ENCODE peak calls at places on chromosome 21, in eight cellular contexts. T, Y, X, J, V, P, Q and A are unnamed samples. For H3K9me3, the result is how much of the 10 kb centered on the place peaks cover.

GRCh38 chr21:15164678-15165303 is 100.0 kb upstream of the NRIP1 start:
- DNase-seq in T (no peak), Y (no peak), X (no peak), J (no peak), V (no peak), P (no peak), Q (no peak), A (no peak)

GRCh38 chr21:34630536-34631143 is 15.7 kb upstream of the RCAN1 start:
- DNase-seq in T (no peak), Y (no peak), X (no peak), J (no peak), V (no peak), P (no peak), Q (no peak), A (no peak)

GRCh38 chr21:42997053-42997452 is 22.7 kb downstream of the PKNOX1 start:
- DNase-seq in T (no peak), Y (no peak), X (no peak), J (peak), V (no peak), P (peak), Q (peak), A (no peak)

GRCh38 chr21:43864806-43865470 is at the start of gene AGPAT3:
- DNase-seq in T (peak), Y (peak), X (no peak), J (no peak), V (peak), P (no peak), Q (no peak), A (peak)

GRCh38 chr21:45724994-45725843 is 81.7 kb downstream of the PCBP3 start:
- DNase-seq in T (no peak), Y (no peak), X (no peak), J (no peak), V (no peak), P (no peak), Q (no peak), A (no peak)

GRCh38 chr21:41701749-41702148 is 65.1 kb downstream of the RIPK4 start:
- DNase-seq in T (no peak), Y (no peak), X (no peak), J (no peak), V (no peak), P (no peak), Q (no peak), A (no peak)

GRCh38 chr21:43304621-43305335 is 122.2 kb downstream of the SIK1 start:
- DNase-seq in T (peak), Y (no peak), X (no peak), J (no peak), V (no peak), P (peak), Q (no peak), A (no peak)

GRCh38 chr21:34795152-34796141 is 126.7 kb downstream of the CLIC6 start:
- DNase-seq in T (no peak), Y (no peak), X (peak), J (no peak), V (no peak), P (no peak), Q (no peak), A (no peak)

GRCh38 chr21:46191257-46191685 is 7.0 kb upstream of the SPATC1L start:
- DNase-seq in T (no peak), Y (no peak), X (peak), J (peak), V (no peak), P (no peak), Q (peak), A (no peak)

GRCh38 chr21:15183712-15184353 is 119.0 kb upstream of the NRIP1 start:
- DNase-seq in T (no peak), Y (no peak), X (no peak), J (no peak), V (no peak), P (no peak), Q (no peak), A (no peak)

GRCh38 chr21:24217141-24217540 is 1390.1 kb downstream of the MRPL39 start:
- DNase-seq in T (no peak), Y (no peak), X (no peak), J (no peak), V (no peak), P (no peak), Q (no peak), A (no peak)

GRCh38 chr21:23401278-23401677 is 2206.0 kb downstream of the MRPL39 start:
- DNase-seq in T (no peak), Y (no peak), X (no peak), J (no peak), V (no peak), P (no peak), Q (no peak), A (no peak)

GRCh38 chr21:29342394-29342957 is 43.8 kb downstream of the BACH1 start:
- DNase-seq in T (no peak), Y (no peak), X (no peak), J (peak), V (no peak), P (peak), Q (peak), A (no peak)

GRCh38 chr21:41507521-41508414 is at the start of gene TMPRSS2:
- DNase-seq in T (no peak), Y (no peak), X (peak), J (no peak), V (no peak), P (peak), Q (no peak), A (no peak)

GRCh38 chr21:38165466-38166213 is 91.2 kb upstream of the KCNJ15 start:
- DNase-seq in T (no peak), Y (no peak), X (no peak), J (no peak), V (no peak), P (no peak), Q (peak), A (no peak)

GRCh38 chr21:38170283-38170682 is 86.5 kb upstream of the KCNJ15 start:
- DNase-seq in T (no peak), Y (no peak), X (peak), J (peak), V (no peak), P (peak), Q (no peak), A (no peak)

GRCh38 chr21:38167345-38167744 is 89.4 kb upstream of the KCNJ15 start:
- DNase-seq in T (no peak), Y (no peak), X (no peak), J (no peak), V (no peak), P (no peak), Q (no peak), A (no peak)

GRCh38 chr21:38170705-38171682 is 85.8 kb upstream of the KCNJ15 start:
- DNase-seq in T (no peak), Y (no peak), X (peak), J (no peak), V (no peak), P (no peak), Q (no peak), A (no peak)

DNA sequence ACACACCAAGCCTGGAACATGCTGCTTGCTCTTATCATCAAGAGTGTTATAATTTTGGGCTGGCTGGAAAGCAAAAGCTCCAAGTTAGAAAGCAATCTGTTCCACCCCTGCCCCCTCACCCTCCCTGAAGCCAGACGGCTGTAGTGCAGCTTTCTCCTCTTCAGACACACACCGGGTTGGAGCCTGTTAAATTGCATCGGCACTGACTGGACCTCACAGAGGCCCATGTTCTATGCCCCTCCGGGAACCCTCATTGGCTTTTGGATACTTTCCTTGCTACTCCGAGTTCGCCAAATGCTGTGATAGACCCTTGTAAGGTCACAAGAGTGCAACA is 90.6 kb upstream of the KCNJ15 start:
- DNase-seq in T (no peak), Y (no peak), X (no peak), J (no peak), V (no peak), P (no peak), Q (no peak), A (no peak)
- H3K9me3 ChIP-seq in T (under half), Y (under half), X (under half), J (under half), V (under half), P (under half), Q (under half), A (under half)

DNA sequence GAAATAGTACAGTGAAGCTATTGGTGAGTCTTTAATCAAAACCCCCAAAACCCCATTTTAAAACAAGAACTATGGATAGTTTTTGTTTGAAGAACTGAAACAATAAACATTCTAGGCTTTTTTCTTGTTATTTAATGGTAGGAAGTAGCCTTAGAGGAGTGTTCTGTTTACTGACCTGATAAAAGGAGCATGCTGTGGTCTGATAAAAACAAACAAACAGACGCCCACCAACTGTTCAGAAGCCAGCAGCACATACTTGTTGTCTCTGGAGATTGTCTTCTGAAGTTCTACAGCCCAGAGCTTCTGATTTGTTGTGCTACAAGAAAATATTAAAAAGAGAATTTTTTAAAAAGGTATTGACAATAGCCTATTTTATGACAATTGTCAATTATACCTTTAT is 54.1 kb upstream of the CFAP298 start:
- DNase-seq in T (no peak), Y (no peak), X (no peak), J (no peak), V (no peak), P (no peak), Q (no peak), A (no peak)
- H3K9me3 ChIP-seq in T (under half), Y (under half), X (under half), J (under half), V (under half), P (under half), Q (under half), A (under half)

DNA sequence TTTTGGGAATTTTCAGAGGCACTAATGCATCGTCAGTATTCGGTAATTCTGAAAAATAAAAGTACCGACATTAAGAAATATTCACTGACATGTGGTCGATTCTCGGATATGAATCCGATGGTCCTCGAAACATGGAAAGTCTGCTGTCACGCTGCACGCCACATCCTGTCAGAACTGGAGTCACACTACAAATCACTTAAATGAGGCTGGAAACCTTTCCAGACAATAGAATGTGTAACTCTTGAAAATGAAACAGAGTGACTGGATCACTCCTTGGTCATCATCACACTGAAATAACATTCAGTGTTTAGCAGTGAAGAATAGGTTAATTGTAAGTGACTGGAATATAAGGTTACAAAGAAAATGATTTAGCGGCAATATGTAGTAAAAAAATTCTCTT is 620.1 kb upstream of the ADAMTS5 start:
- DNase-seq in T (no peak), Y (no peak), X (no peak), J (no peak), V (no peak), P (no peak), Q (no peak), A (no peak)
- H3K9me3 ChIP-seq in T (under half), Y (under half), X (under half), J (under half), V (under half), P (under half), Q (under half), A (under half)

DNA sequence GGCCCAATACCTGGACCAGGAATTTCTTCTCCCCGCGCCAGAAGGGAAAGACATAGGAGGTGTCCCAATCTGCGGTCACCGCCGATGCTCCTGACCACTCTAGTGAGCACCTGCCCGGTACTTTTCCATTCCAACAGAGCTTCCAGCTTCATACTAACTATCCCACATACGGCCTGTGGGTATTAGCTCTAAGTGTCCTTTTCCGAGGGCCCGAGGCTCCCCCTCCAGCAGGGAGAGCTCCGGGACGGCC is 2.6 kb upstream of the SIM2 start:
- DNase-seq in T (no peak), Y (no peak), X (no peak), J (no peak), V (no peak), P (no peak), Q (no peak), A (no peak)
- H3K9me3 ChIP-seq in T (under half), Y (under half), X (under half), J (under half), V (under half), P (under half), Q (under half), A (under half)

DNA sequence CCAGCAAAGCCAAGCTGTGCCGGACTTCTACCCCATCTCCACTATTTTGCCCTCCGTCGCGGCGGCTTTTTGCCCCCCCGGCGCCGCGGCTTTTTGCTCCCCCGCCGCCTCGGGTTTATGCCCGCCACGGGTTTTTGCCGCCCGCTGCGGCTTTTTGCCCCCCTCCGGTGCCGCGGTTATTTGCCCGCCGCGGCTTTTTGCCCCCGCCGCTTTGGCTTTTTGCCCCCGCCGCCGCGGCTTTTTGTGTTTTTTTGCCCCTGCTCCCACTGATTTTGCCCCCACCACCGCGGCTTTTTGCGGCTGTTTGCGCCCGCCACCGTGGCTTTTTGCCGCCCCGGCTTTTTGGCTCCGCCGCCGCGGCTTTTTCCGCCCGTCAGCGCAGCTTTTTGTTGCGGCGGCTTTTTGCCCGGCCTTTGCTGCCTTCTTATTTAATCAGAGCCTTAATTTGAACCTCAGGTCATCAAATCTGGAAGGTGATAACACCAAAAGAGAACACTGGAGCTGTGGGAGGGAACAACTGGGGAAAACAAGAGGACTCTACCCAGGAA is 106.0 kb downstream of the TPTE start:
- DNase-seq in T (no peak), Y (no peak), X (no peak), J (no peak), V (no peak), P (no peak), Q (no peak), A (no peak)
- H3K9me3 ChIP-seq in T (under half), Y (under half), X (under half), J (under half), V (under half), P (under half), Q (under half), A (under half)

GRCh38 chr21:27085387-27085786 is 118.5 kb upstream of the ADAMTS5 start:
- DNase-seq in T (no peak), Y (no peak), X (no peak), J (no peak), V (no peak), P (no peak), Q (no peak), A (no peak)
- H3K9me3 ChIP-seq in T (under half), Y (under half), X (under half), J (under half), V (under half), P (under half), Q (under half), A (under half)

GRCh38 chr21:28226563-28226962 is 766.1 kb downstream of the LTN1 start:
- DNase-seq in T (no peak), Y (no peak), X (no peak), J (no peak), V (no peak), P (no peak), Q (no peak), A (no peak)

GRCh38 chr21:28227881-28228623 is 764.6 kb downstream of the LTN1 start:
- DNase-seq in T (no peak), Y (no peak), X (no peak), J (no peak), V (no peak), P (no peak), Q (no peak), A (no peak)

GRCh38 chr21:28229811-28230210 is 762.9 kb downstream of the LTN1 start:
- DNase-seq in T (no peak), Y (no peak), X (no peak), J (no peak), V (no peak), P (no peak), Q (no peak), A (no peak)

GRCh38 chr21:28230559-28230958 is 762.1 kb downstream of the LTN1 start:
- DNase-seq in T (no peak), Y (no peak), X (no peak), J (no peak), V (no peak), P (no peak), Q (no peak), A (no peak)

DNA sequence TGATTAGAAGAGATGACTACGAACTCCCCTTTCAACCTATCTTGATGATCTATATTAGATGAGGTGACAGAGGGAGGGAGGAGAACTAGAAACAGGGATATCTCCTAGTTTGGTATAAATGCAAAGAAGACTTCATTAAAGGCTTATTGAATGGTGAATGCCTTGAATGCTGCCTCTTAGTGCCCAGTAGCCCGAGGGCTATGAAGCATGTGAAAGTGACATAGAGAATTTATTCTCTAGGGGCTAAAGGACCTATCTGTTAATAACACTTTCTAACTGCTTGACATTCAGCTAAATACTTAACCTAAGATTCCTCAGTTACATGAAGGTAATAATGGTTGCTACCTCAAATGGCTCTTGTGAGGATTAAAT is 764.1 kb downstream of the LTN1 start:
- DNase-seq in T (no peak), Y (no peak), X (no peak), J (no peak), V (no peak), P (no peak), Q (no peak), A (no peak)
- H3K9me3 ChIP-seq in T (under half), Y (under half), X (under half), J (under half), V (under half), P (under half), Q (under half), A (under half)